ENCODE peak calls at places on chromosomes 1 and 21, in eight cellular contexts. S is A549, L is HL-60, N is transverse colon, D is cardiac fibroblast, B is ascending aorta, Q is fibroblast of pulmonary artery, R is lower lobe of right lung. F is an unnamed sample.

GRCh38 chr1:25566730-25567341 is 23.4 kb downstream of the LDLRAP1 start:
- DNase-seq in S (no peak), L (no peak), N (no peak), D (peak), B (no peak), Q (no peak), R (peak), F (peak)

GRCh38 chr21:31387560-31388186 is 43.6 kb upstream of the TIAM1 start:
- DNase-seq in S (no peak), L (no peak), N (no peak), D (no peak), B (no peak), Q (no peak), R (no peak), F (no peak)

GRCh38 chr1:87866416-87866815 is 537.7 kb downstream of the LMO4 start:
- DNase-seq in S (no peak), L (no peak), N (no peak), D (no peak), B (no peak), Q (no peak), R (no peak), F (no peak)

GRCh38 chr1:200150721-200151120 is 123.2 kb downstream of the NR5A2 start:
- DNase-seq in S (peak), L (no peak), N (no peak), D (peak), B (no peak), Q (peak), R (peak), F (peak)

GRCh38 chr1:54766726-54767125 is 2.4 kb upstream of the PARS2 start:
- DNase-seq in S (no peak), L (no peak), N (no peak), D (no peak), B (no peak), Q (no peak), R (no peak), F (no peak)

GRCh38 chr21:42680429-42680828 is 27.0 kb downstream of the PDE9A start:
- DNase-seq in S (no peak), L (no peak), N (no peak), D (no peak), B (no peak), Q (no peak), R (no peak), F (no peak)

GRCh38 chr1:116956378-116956777 is 45.2 kb upstream of the CD101 start:
- DNase-seq in S (no peak), L (no peak), N (no peak), D (no peak), B (no peak), Q (no peak), R (no peak), F (no peak)

GRCh38 chr1:175877939-175878730 is 134.7 kb upstream of the TNR start:
- DNase-seq in S (no peak), L (no peak), N (no peak), D (peak), B (peak), Q (no peak), R (no peak), F (no peak)

GRCh38 chr1:161180643-161181042 is 3.3 kb upstream of the B4GALT3 start:
- DNase-seq in S (no peak), L (no peak), N (no peak), D (peak), B (no peak), Q (peak), R (no peak), F (peak)

GRCh38 chr21:36917487-36918158 is 48.8 kb downstream of the HLCS start:
- DNase-seq in S (peak), L (no peak), N (no peak), D (peak), B (no peak), Q (peak), R (no peak), F (peak)

GRCh38 chr1:26862781-26863676 is at the start of gene SFN:
- DNase-seq in S (peak), L (peak), N (peak), D (no peak), B (no peak), Q (no peak), R (peak), F (peak)

GRCh38 chr1:71565267-71565666 is 484.4 kb upstream of the ZRANB2 start:
- DNase-seq in S (no peak), L (no peak), N (no peak), D (no peak), B (no peak), Q (peak), R (no peak), F (peak)

GRCh38 chr1:111154021-111154999 is 14.3 kb downstream of the CEPT1 start:
- DNase-seq in S (no peak), L (no peak), N (no peak), D (no peak), B (no peak), Q (no peak), R (no peak), F (no peak)

GRCh38 chr21:39650801-39651200 is 38.1 kb downstream of the B3GALT5 start:
- DNase-seq in S (no peak), L (no peak), N (no peak), D (no peak), B (no peak), Q (no peak), R (no peak), F (no peak)

GRCh38 chr1:81142099-81142776 is 658.5 kb upstream of the ADGRL2 start:
- DNase-seq in S (no peak), L (no peak), N (no peak), D (peak), B (no peak), Q (peak), R (no peak), F (peak)

GRCh38 chr1:25468037-25468436 is 37.3 kb downstream of the MACO1 start:
- DNase-seq in S (no peak), L (no peak), N (no peak), D (peak), B (no peak), Q (peak), R (no peak), F (no peak)

GRCh38 chr1:10691740-10692125 is 104.7 kb downstream of the CASZ1 start:
- DNase-seq in S (no peak), L (no peak), N (peak), D (no peak), B (no peak), Q (no peak), R (no peak), F (no peak)

GRCh38 chr1:11134352-11135266 is 34.9 kb upstream of the EXOSC10 start:
- DNase-seq in S (no peak), L (no peak), N (no peak), D (no peak), B (no peak), Q (peak), R (no peak), F (peak)

GRCh38 chr21:35367558-35367957 is 318.5 kb upstream of the RUNX1 start:
- DNase-seq in S (no peak), L (no peak), N (no peak), D (no peak), B (no peak), Q (no peak), R (no peak), F (no peak)

GRCh38 chr21:42401164-42401563 is 2.5 kb upstream of the UBASH3A start:
- DNase-seq in S (no peak), L (no peak), N (no peak), D (peak), B (no peak), Q (peak), R (no peak), F (peak)

GRCh38 chr1:206895320-206895719 is 1.9 kb upstream of the IL24 start:
- DNase-seq in S (no peak), L (no peak), N (no peak), D (no peak), B (no peak), Q (no peak), R (no peak), F (peak)

GRCh38 chr21:45320261-45320990 is 32.7 kb upstream of the POFUT2 start:
- DNase-seq in S (no peak), L (no peak), N (no peak), D (no peak), B (no peak), Q (no peak), R (peak), F (no peak)

GRCh38 chr1:30808067-30808662 is 50.6 kb upstream of the LAPTM5 start:
- DNase-seq in S (no peak), L (no peak), N (no peak), D (no peak), B (no peak), Q (no peak), R (no peak), F (no peak)

GRCh38 chr1:233304489-233305102 is 9.1 kb upstream of the PCNX2 start:
- DNase-seq in S (no peak), L (no peak), N (no peak), D (peak), B (no peak), Q (peak), R (no peak), F (peak)

GRCh38 chr1:47694011-47694890 is 256.4 kb downstream of the FOXD2 start:
- DNase-seq in S (no peak), L (no peak), N (no peak), D (no peak), B (no peak), Q (no peak), R (no peak), F (no peak)

DNA sequence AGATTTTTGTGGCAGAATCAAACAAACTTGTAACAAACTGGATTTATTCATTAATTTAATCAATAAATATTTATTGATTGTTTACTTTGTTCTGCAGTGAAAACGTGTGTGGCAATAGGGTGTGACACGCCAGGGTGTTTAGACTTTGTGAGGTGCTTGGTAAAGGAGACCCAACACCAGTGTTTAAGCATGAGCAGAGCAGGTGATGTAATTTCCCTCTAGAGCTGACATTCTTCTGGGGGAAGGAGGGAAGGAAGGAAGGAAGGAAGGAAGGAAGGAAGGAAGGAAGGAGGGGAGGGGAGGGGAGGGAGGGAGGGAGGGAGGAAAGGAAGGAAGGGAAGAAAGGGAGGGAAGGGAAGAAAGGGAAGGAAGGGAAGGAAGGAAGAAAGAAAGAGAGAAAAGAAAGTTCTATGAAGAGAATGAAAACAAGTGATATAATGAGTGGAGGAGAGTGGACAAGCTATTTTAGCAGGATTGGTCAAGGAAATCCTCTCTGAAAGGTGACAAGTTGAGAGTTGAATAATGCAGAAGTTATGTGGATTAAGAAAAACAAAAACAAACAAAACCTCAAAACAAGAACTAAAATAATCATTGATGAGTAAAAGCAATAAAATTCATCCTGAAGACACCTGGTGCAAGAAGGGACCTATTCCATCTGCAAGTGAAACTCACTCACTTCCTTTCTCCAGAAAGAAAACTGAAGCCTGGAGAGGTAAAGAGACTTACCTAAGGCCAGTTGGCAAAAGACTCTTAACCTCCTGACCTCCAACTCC is 60.8 kb downstream of the TSEN15 start:
- DNase-seq in S (no peak), L (no peak), N (no peak), D (no peak), B (no peak), Q (no peak), R (no peak), F (peak)
- TF ChIP-seq CTCF in S (no peak), L (no peak), N (no peak), D (no peak), B (no peak), Q (no peak), R (no peak), F (no peak)

GRCh38 chr1:37475380-37476086 is 1.2 kb downstream of the ZC3H12A start:
- DNase-seq in S (no peak), L (peak), N (peak), D (no peak), B (no peak), Q (no peak), R (no peak), F (no peak)

GRCh38 chr1:37476087-37476452 is 1.7 kb downstream of the ZC3H12A start:
- DNase-seq in S (no peak), L (no peak), N (peak), D (no peak), B (no peak), Q (no peak), R (no peak), F (no peak)

GRCh38 chr1:37477946-37478345 is 3.6 kb downstream of the ZC3H12A start:
- DNase-seq in S (no peak), L (no peak), N (peak), D (no peak), B (no peak), Q (no peak), R (no peak), F (peak)

GRCh38 chr1:37477198-37477931 is 3.0 kb downstream of the ZC3H12A start:
- DNase-seq in S (no peak), L (peak), N (peak), D (peak), B (peak), Q (peak), R (peak), F (peak)

GRCh38 chr1:37476460-37477197 is 2.2 kb downstream of the ZC3H12A start:
- DNase-seq in S (peak), L (peak), N (peak), D (peak), B (peak), Q (peak), R (peak), F (peak)
- H3K4me3 ChIP-seq in S (peak), L (peak), N (peak), D (peak), B (peak), Q (peak), R (peak), F (peak)

GRCh38 chr1:169928438-169929209 is 34.9 kb upstream of the SCYL3 start:
- DNase-seq in S (no peak), L (peak), N (no peak), D (peak), B (no peak), Q (peak), R (no peak), F (peak)
- TF ChIP-seq CTCF in S (peak), L (peak), N (peak), D (peak), B (peak), Q (peak), R (peak), F (peak)

DNA sequence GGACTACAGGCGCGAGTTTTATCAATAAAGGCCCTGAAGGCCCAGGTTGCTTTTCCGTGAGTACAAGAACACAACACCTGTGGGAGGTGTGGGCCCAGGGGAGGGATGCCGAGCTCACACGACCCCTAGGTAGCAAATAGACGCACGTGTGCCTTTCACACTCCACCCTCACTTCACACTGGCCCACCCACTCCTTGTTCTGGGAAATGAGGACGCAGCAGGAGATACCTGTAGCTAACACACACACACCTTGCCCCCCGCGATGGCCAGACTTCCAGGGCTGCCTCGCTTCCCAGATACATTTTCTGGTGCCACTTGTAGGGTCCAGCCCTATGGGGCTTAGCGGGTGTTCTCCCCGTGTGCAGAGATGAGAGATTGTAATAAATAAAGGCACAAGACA is 4.3 kb upstream of the CCDC27 start:
- DNase-seq in S (no peak), L (no peak), N (no peak), D (no peak), B (no peak), Q (no peak), R (no peak), F (no peak)
- H3K4me3 ChIP-seq in S (peak), L (no peak), N (peak), D (peak), B (peak), Q (peak), R (peak), F (peak)

GRCh38 chr1:2056955-2057590 is 6.9 kb downstream of the PRKCZ start:
- DNase-seq in S (no peak), L (no peak), N (no peak), D (no peak), B (no peak), Q (no peak), R (no peak), F (no peak)

GRCh38 chr1:2053784-2054376 is 3.7 kb downstream of the PRKCZ start:
- DNase-seq in S (no peak), L (no peak), N (no peak), D (no peak), B (no peak), Q (no peak), R (no peak), F (no peak)

GRCh38 chr1:2053217-2053616 is 3.0 kb downstream of the PRKCZ start:
- DNase-seq in S (no peak), L (no peak), N (no peak), D (no peak), B (no peak), Q (no peak), R (no peak), F (no peak)

GRCh38 chr1:2054560-2054959 is 4.3 kb downstream of the PRKCZ start:
- DNase-seq in S (no peak), L (no peak), N (no peak), D (no peak), B (no peak), Q (no peak), R (no peak), F (no peak)

DNA sequence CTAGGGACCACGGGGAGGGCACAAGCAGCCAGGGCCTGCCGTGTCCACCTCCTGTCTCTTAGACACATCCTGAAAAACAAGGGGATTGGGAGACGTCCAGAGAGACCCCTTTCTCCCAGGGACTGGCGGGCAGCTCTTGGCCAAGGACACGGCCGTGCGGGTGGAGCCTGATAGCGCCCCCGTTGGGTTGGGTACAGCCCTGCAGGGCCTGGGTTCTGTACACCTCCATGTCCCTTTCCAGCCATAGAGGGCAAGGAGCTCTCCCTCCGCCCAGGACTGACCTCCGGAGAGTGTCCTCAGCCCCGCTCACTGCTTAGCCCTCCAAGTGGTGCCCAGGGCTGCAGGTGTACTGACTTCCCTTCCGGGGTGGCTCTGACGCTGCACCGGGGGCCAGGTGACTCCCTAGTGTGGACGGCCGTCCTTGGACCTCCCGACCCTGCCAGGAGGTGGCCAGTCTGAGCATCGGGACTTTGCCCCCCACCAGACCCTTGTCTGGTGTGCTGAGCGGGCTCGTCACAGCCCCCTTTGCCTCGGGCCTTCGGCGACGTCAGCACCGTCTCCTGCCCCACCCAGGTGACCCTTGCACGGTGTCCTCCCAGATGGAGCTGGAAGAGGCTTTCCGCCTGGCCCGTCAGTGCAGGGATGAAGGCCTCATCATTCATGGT is 5.8 kb downstream of the PRKCZ start:
- DNase-seq in S (no peak), L (no peak), N (no peak), D (no peak), B (no peak), Q (no peak), R (no peak), F (no peak)
- TF ChIP-seq CTCF in S (no peak), L (no peak), N (no peak), D (no peak), B (no peak), Q (no peak), R (no peak), F (no peak)

GRCh38 chr21:46455575-46456385 is 2.9 kb upstream of the DIP2A start:
- DNase-seq in S (no peak), L (no peak), N (peak), D (peak), B (no peak), Q (peak), R (no peak), F (peak)
- H3K4me3 ChIP-seq in S (no peak), L (no peak), N (no peak), D (no peak), B (no peak), Q (no peak), R (no peak), F (no peak)